ENCODE peak calls at places on chromosomes 3 and 15, in four cellular contexts. N is HCT116, U is GM12878, Q is H1. Z is an unnamed sample.

GRCh38 chr3:5731100-5731499 is 543.6 kb downstream of the EDEM1 start:
- DNase-seq in N (peak), U (no peak), Q (no peak), Z (peak)

GRCh38 chr3:196251918-196252317 is 35.6 kb downstream of the SLC51A start:
- DNase-seq in N (no peak), U (no peak), Q (no peak), Z (no peak)

GRCh38 chr15:92074161-92074560 is 220.7 kb downstream of the SLCO3A1 start:
- DNase-seq in N (no peak), U (no peak), Q (no peak), Z (no peak)

GRCh38 chr3:29552036-29552435 is 271.2 kb downstream of the RBMS3 start:
- DNase-seq in N (no peak), U (no peak), Q (no peak), Z (no peak)

GRCh38 chr3:139292933-139293664 is 50.7 kb upstream of the MRPS22 start:
- DNase-seq in N (no peak), U (no peak), Q (no peak), Z (no peak)

GRCh38 chr3:43038010-43038409 is 58.9 kb downstream of the GASK1A start:
- DNase-seq in N (no peak), U (peak), Q (no peak), Z (no peak)

GRCh38 chr3:151918253-151919029 is 45.0 kb downstream of the SUCNR1 start:
- DNase-seq in N (peak), U (peak), Q (no peak), Z (peak)

GRCh38 chr3:123285066-123285465 is 83.3 kb downstream of the SEC22A start:
- DNase-seq in N (no peak), U (no peak), Q (no peak), Z (no peak)

GRCh38 chr15:29057856-29058255 is 172.1 kb downstream of the APBA2 start:
- DNase-seq in N (no peak), U (no peak), Q (no peak), Z (no peak)
- TF ChIP-seq EGR1 in N (no peak), U (no peak), Q (no peak), Z (no peak)

GRCh38 chr3:59289836-59290235 is 240.0 kb upstream of the CFAP20DC start:
- DNase-seq in N (no peak), U (no peak), Q (no peak), Z (no peak)

GRCh38 chr3:59290358-59290757 is 240.5 kb upstream of the CFAP20DC start:
- DNase-seq in N (no peak), U (no peak), Q (no peak), Z (no peak)

DNA sequence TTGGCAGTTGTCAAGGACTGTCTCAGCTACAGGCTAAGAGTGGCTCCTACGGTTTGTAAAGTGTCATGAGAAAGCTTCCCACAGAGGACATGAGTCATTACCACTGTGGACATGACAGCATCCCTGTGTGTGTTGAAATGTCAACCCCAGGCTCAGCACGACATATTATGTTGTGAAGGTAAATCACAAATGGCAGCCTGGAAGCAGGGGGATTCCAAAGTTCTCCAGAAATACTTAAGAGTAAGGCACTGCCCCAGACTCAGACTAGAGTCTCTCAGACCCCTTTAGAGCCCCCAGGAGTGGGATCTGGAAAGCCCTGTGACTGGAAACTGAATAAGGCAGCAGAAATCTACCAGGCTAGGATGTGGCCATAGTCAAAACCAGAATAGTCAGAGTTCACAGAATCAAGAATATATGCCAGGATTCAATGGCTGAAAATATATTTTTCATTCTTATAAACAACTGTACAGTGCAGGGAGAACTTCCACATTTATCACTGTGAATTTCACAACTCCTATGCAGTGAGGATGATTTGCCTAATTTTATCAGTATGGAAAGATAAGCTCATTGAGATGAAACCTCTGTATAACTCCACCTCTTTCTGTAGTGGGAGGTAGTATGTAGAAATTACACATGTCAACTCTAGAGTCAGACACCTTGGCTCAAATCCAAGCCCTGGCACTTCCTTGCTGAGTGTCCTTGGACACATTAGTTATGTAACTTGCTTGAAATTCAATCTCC is 237.1 kb upstream of the CFAP20DC start:
- DNase-seq in N (no peak), U (no peak), Q (no peak), Z (no peak)
- TF ChIP-seq EGR1 in N (no peak), U (no peak), Q (no peak), Z (no peak)

GRCh38 chr3:18812316-18812715 is 336.0 kb upstream of the KCNH8 start:
- DNase-seq in N (no peak), U (no peak), Q (no peak), Z (no peak)
- TF ChIP-seq EGR1 in N (no peak), U (no peak), Q (no peak), Z (no peak)

DNA sequence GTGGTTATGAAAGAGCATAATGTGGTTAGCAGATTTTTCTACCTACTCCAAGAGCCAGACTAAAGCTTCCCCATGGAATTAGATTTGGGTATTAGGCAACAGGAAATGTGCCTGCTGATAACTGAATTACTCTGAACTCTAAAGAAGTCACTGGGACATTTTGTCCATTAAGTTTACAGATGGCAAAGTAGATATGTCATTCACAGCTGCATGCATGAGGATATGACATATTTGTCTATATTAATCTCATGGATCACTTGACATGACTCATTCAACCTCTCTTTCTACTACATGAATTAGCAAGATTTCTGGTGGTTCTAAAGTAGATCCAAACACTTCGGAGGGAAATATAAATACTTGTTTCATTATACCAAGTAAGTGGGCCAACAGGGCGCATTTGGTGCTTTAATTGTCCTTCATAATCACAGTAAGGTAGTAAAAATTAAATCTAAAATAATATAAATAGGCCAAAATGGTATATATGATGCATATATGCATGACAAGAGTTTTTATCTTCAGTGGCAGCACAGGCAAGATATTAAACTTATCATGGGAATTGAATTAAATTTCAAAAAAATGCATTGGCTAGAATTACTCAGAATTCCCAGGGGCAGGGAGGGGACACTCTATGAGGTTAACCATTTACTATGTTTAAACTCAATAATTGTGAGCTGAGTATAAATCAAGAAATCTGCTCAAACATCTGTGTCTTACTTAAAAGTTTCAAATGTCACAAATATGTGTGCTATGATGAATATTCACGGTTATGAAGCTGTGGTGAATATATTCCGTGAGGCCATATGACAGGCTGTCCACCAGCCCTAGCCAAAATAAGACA is 365.3 kb upstream of the KCNMB2 start:
- DNase-seq in N (no peak), U (no peak), Q (no peak), Z (peak)
- TF ChIP-seq EGR1 in N (no peak), U (no peak), Q (no peak), Z (peak)

DNA sequence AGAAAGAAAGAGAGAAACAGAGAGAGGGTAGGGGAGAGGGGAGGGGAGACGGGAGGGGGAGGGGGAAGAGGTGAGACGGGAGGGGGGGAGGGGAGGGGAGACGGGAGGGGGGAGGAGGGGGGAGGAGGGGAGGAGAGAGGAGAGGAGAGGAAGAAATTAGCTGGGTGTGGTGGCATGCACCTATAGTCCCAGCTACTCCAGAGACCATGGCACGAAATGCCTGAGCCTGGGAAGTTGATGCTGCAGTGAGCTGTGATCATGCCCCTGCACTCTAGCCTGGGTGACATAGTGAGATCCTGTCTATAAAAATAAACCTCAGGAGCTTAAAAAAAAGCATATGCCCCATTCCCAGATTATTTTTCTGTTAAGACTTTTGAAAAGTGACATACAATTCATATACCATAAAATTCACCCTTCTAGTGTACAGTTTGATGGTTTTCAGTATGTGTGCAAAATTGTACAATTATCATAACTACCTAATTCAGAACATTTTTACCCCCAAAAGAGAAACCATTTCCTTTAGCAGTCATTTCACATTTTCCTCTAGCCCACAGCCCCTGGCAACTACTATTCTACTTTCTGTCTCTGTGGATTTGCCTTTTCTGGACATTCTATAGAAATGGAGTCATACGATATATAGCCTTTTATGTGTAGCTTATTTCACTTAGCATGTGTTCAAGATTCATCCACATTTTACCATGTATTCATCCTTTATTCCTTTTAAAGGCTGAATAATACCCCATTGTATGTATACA is 699.6 kb downstream of the FHIT start:
- DNase-seq in N (no peak), U (no peak), Q (no peak), Z (peak)
- TF ChIP-seq EGR1 in N (no peak), U (no peak), Q (no peak), Z (no peak)

GRCh38 chr15:84689858-84690257 is 26.1 kb downstream of the SEC11A start:
- DNase-seq in N (no peak), U (no peak), Q (no peak), Z (no peak)

GRCh38 chr15:84684092-84684491 is 26.1 kb upstream of the NMB start:
- DNase-seq in N (no peak), U (no peak), Q (no peak), Z (no peak)

GRCh38 chr15:84681822-84682221 is 23.8 kb upstream of the NMB start:
- DNase-seq in N (no peak), U (no peak), Q (no peak), Z (no peak)

GRCh38 chr15:84690342-84690741 is 25.6 kb downstream of the SEC11A start:
- DNase-seq in N (no peak), U (no peak), Q (no peak), Z (no peak)

DNA sequence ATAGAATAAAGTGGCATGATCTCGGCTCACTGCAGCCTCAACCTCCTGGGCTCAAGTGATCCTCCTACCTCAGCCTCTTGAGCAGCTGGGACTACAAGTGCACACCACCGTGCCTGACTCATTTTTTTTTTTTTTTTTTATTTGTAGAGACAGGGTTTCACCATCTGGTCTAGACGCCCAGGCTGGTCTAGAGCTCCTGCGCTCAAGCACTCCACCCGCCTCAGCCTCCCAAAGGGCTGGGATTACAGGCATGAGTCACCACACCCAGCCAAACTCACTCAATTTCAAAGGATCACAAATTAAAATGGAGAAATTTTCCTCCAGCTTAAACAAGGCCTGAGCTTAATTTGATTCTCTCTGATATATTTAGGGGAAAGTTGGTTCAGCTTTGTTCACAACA is 27.3 kb upstream of the NMB start:
- DNase-seq in N (peak), U (no peak), Q (no peak), Z (no peak)
- TF ChIP-seq EGR1 in N (no peak), U (no peak), Q (no peak), Z (no peak)

GRCh38 chr3:16425398-16426057 is 88.0 kb downstream of the RFTN1 start:
- DNase-seq in N (no peak), U (no peak), Q (no peak), Z (no peak)
- TF ChIP-seq EGR1 in N (no peak), U (no peak), Q (no peak), Z (no peak)

GRCh38 chr3:195001961-195002861 is 268.7 kb downstream of the XXYLT1 start:
- DNase-seq in N (peak), U (peak), Q (peak), Z (peak)
- TF ChIP-seq EGR1 in N (no peak), U (no peak), Q (no peak), Z (no peak)

GRCh38 chr3:23213813-23214212 is 10.7 kb downstream of the UBE2E2 start:
- DNase-seq in N (no peak), U (no peak), Q (no peak), Z (no peak)

GRCh38 chr3:23221136-23221535 is 18.0 kb downstream of the UBE2E2 start:
- DNase-seq in N (no peak), U (no peak), Q (no peak), Z (no peak)

GRCh38 chr3:23219552-23219951 is 16.4 kb downstream of the UBE2E2 start:
- DNase-seq in N (no peak), U (no peak), Q (no peak), Z (no peak)

GRCh38 chr3:23217872-23218554 is 14.9 kb downstream of the UBE2E2 start:
- DNase-seq in N (no peak), U (no peak), Q (no peak), Z (no peak)

DNA sequence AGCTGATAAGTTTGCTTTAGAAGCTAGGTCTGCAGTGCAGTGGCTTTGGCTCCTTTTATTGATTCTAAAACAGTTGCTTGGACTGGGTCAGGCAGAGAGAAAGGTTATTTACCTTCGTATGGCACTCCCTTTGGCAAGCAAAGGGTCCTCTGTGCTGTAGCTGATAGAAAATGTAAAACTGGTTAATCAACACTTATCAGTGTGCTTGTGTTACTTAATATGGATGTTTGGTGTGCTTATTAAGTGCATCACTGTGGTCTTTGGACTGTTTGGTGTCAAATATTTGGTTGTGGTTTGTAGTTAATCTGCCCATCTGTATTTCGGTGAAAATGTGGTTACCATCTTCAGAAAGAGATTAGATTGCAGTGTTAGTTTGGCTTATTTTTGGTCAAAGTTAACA is 16.0 kb downstream of the UBE2E2 start:
- DNase-seq in N (no peak), U (no peak), Q (no peak), Z (no peak)
- TF ChIP-seq EGR1 in N (no peak), U (no peak), Q (no peak), Z (no peak)